ENCODE peak calls at places on chromosomes 7 and 10, in eight cellular contexts. P, G, J, Q, E, K, L and X are unnamed samples.

GRCh38 chr7:105205592-105206211 is 183.0 kb downstream of the SRPK2 start:
- DNase-seq in P (no peak), G (no peak), J (no peak), Q (no peak), E (no peak), K (no peak), L (peak; percentile 8), X (no peak)

GRCh38 chr7:80760292-80760691 is 121.8 kb downstream of the CD36 start:
- DNase-seq in P (no peak), G (no peak), J (no peak), Q (no peak), E (no peak), K (no peak), L (no peak), X (no peak)

GRCh38 chr7:10100572-10100971 is 873.1 kb upstream of the PHF14 start:
- DNase-seq in P (no peak), G (no peak), J (no peak), Q (no peak), E (no peak), K (no peak), L (no peak), X (no peak)

GRCh38 chr7:132430863-132431822 is 145.1 kb downstream of the PLXNA4 start:
- DNase-seq in P (peak; percentile 97), G (no peak), J (no peak), Q (peak; percentile 84), E (peak; percentile 72), K (no peak), L (peak; percentile 80), X (peak; percentile 81)

GRCh38 chr10:78309536-78310237 is 276.0 kb downstream of the RPS24 start:
- DNase-seq in P (no peak), G (no peak), J (no peak), Q (peak; percentile 9), E (no peak), K (no peak), L (no peak), X (no peak)

GRCh38 chr7:93014410-93014809 is 103.4 kb downstream of the SAMD9 start:
- DNase-seq in P (peak; percentile 6), G (no peak), J (no peak), Q (peak; percentile 47), E (peak; percentile 17), K (no peak), L (no peak), X (no peak)

GRCh38 chr7:50664461-50664922 is 99.3 kb upstream of the DDC start:
- DNase-seq in P (peak; percentile 64), G (no peak), J (no peak), Q (no peak), E (no peak), K (no peak), L (no peak), X (peak; percentile 67)

GRCh38 chr7:130141858-130142653 is 63.1 kb downstream of the TMEM209 start:
- DNase-seq in P (peak; percentile 11), G (no peak), J (no peak), Q (peak; percentile 30), E (no peak), K (no peak), L (no peak), X (peak; percentile 66)

GRCh38 chr7:21948887-21949469 is 3.3 kb upstream of the CDCA7L start:
- DNase-seq in P (no peak), G (no peak), J (no peak), Q (no peak), E (no peak), K (no peak), L (no peak), X (no peak)

GRCh38 chr10:70478191-70479160 is at the start of gene PALD1:
- DNase-seq in P (peak; percentile 39), G (peak; percentile 69), J (peak; percentile 37), Q (peak; percentile 64), E (peak; percentile 65), K (peak; percentile 85), L (peak; percentile 14), X (peak; percentile 93)

GRCh38 chr10:32265756-32266155 is 81.2 kb downstream of the EPC1 start:
- DNase-seq in P (no peak), G (no peak), J (no peak), Q (no peak), E (no peak), K (no peak), L (no peak), X (no peak)

GRCh38 chr10:103057980-103058568 is 135.0 kb downstream of the NT5C2 start:
- DNase-seq in P (no peak), G (no peak), J (no peak), Q (no peak), E (no peak), K (no peak), L (no peak), X (no peak)

GRCh38 chr10:112755446-112756117 is 194.5 kb upstream of the TCF7L2 start:
- DNase-seq in P (peak; percentile 33), G (no peak), J (no peak), Q (no peak), E (no peak), K (no peak), L (no peak), X (no peak)

GRCh38 chr7:20470082-20470481 is 139.4 kb downstream of the ITGB8 start:
- DNase-seq in P (no peak), G (no peak), J (no peak), Q (no peak), E (no peak), K (no peak), L (no peak), X (no peak)

GRCh38 chr10:14698487-14699170 is 76.1 kb downstream of the FAM107B start:
- DNase-seq in P (peak; percentile 68), G (no peak), J (no peak), Q (no peak), E (no peak), K (no peak), L (no peak), X (no peak)

GRCh38 chr7:50369408-50370026 is 65.0 kb downstream of the IKZF1 start:
- DNase-seq in P (peak; percentile 9), G (peak; percentile 57), J (no peak), Q (no peak), E (no peak), K (no peak), L (peak; percentile 74), X (no peak)

GRCh38 chr7:66557214-66558200 is 71.2 kb upstream of the KCTD7 start:
- DNase-seq in P (peak; percentile 57), G (peak; percentile 51), J (peak; percentile 77), Q (peak; percentile 77), E (peak; percentile 78), K (peak; percentile 94), L (peak; percentile 56), X (peak; percentile 90)

GRCh38 chr10:102408081-102408727 is 10.4 kb downstream of the PSD start:
- DNase-seq in P (no peak), G (no peak), J (no peak), Q (no peak), E (peak; percentile 47), K (no peak), L (no peak), X (no peak)

DNA sequence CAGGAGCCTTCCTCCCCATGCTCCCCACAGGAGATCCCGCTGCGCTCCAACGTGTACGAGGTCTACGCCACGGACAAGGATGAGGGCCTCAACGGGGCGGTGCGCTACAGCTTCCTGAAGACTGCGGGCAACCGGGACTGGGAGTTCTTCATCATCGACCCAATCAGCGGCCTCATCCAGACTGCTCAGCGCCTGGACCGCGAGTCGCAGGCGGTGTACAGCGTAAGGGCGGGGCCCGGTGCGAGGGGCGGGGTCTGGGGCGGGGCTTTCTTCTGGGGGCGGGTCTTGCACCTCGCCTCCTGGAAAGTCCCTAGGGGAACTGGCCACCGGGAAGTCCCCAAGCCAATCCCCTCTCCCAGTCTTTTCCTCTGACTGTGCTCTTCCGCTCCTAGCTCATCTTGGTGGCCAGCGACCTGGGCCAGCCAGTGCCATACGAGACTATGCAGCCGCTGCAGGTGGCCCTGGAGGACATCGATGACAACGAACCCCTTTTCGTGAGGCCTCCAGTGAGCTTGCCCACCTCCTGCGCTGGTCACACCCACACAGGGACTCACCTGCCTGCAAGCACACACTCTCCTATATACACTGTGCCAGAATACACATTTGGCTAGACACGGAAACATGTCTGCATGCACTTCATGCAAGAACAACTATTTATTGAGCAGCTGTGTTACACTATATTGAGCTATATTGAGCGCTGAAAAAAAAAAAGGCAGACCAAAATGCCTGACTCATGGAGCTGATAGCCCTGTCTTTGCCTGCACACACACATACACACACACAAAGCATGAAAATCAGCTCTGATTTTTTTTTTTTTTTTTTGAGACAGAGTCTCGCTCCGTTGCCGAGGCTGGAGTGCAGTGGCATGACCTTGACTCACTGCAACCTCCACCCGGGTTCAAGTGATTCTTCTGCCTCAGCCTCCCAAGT is 32.7 kb upstream of the VSIR start:
- DNase-seq in P (peak; percentile 53), G (peak; percentile 30), J (no peak), Q (peak; percentile 84), E (peak; percentile 64), K (peak; percentile 86), L (no peak), X (peak; percentile 72)
- H3K4me3 ChIP-seq in P (no peak overlapping the region), G (no peak overlapping the region), J (no peak overlapping the region), Q (no peak overlapping the region), E (no peak overlapping the region), K (no peak overlapping the region), L (no peak overlapping the region), X (no peak overlapping the region)

GRCh38 chr7:102989161-102989560 is 76.4 kb downstream of the LRRC17 start:
- DNase-seq in P (no peak), G (no peak), J (no peak), Q (no peak), E (no peak), K (no peak), L (no peak), X (no peak)
- H3K27ac ChIP-seq in P (no peak overlapping the region), G (no peak overlapping the region), J (no peak overlapping the region), Q (no peak overlapping the region), E (no peak overlapping the region), K (no peak overlapping the region), L (peak overlapping the region; percentile 20), X (peak overlapping the region; percentile 8)

GRCh38 chr10:133461841-133462240 is 8.1 kb downstream of the SCART1 start:
- DNase-seq in P (no peak), G (no peak), J (no peak), Q (no peak), E (no peak), K (peak; percentile 56), L (no peak), X (no peak)
- H3K9me3 ChIP-seq in P (no peaks in the 10 kb centered on the region), G (peaks cover 60% of the 10 kb centered on the region), J (no peaks in the 10 kb centered on the region), Q (no peaks in the 10 kb centered on the region), E (no peaks in the 10 kb centered on the region), K (no peaks in the 10 kb centered on the region), L (no peaks in the 10 kb centered on the region), X (no peaks in the 10 kb centered on the region)

DNA sequence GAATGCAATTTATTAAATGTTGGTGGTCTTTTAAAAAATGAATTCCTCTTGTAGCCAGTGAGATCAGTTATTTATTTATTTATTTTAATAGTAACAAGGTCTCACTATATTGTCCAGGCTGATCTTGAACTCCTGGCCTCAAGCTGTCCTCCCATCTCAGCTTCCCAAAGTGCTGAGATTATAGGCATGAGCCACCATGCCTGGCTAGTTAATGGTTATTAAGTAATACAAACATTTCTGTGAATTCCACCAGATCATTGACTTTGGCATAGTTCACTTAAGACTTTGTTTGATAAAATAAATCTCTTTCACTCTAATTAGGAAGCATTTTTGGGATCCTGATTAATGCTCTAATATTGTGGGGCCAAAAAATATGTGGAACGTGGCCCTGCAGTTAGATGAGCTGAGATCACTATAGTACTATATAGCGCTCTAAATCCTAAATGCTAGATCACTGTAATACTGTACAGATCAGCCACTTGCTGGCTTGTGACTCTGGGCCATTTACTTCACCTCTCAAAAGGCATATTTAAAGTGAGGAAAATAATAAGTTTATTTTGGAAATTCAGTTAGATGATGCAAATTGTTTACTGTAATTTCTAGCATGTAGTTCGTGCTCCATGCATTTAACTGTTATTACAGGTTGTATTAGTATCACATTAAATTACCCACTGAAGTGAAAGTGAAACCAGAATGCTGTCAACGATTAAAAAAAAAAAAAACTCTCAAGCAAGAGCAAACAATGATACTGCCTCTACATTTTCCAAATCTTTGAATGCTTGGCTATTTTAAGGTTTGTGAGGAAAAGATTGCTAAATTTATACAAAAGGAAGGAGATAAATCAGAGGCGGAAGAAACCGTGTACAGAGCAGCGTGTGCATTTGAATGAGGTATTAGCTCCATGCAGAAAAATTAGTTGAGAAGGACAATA is 15.9 kb upstream of the FAS start:
- DNase-seq in P (peak; percentile 45), G (no peak), J (no peak), Q (no peak), E (no peak), K (no peak), L (peak; percentile 23), X (no peak)
- H3K4me3 ChIP-seq in P (no peak overlapping the region), G (no peak overlapping the region), J (peak overlapping the region; percentile 20), Q (peak overlapping the region; percentile 24), E (peak overlapping the region; percentile 36), K (peak overlapping the region; percentile 42), L (peak overlapping the region; percentile 51), X (peak overlapping the region; percentile 69)